ENCODE peak calls at places on chromosomes 16 and 17, in five cellular contexts. One of them, this sample, is unnamed.

GRCh38 chr16:87790278-87791023 is 24.7 kb upstream of the KLHDC4 start:
- DNase-seq in NCI-H2171 treated with DMSO at 0.1 percent for 48 hours: peak; percentile 63
- DNase-seq in NCI-H1436: peak; percentile 50
- DNase-seq in NCI-H345: peak; percentile 42
- DNase-seq in head of caudate nucleus: peak; percentile 54
- DNase-seq in this sample: no peak

GRCh38 chr17:10549108-10549842 is at the start of gene MYH2:
- DNase-seq in NCI-H2171 treated with DMSO at 0.1 percent for 48 hours: no peak
- DNase-seq in NCI-H345: no peak
- DNase-seq in head of caudate nucleus: no peak
- DNase-seq in NCI-H1436: no peak
- DNase-seq in this sample: no peak

GRCh38 chr16:24568392-24568791 is 29.0 kb downstream of the RBBP6 start:
- DNase-seq in NCI-H2171 treated with DMSO at 0.1 percent for 48 hours: peak; percentile 47
- DNase-seq in head of caudate nucleus: no peak
- DNase-seq in NCI-H345: no peak
- DNase-seq in NCI-H1436: no peak
- DNase-seq in this sample: no peak

GRCh38 chr16:52251495-52251894 is 295.4 kb downstream of the TOX3 start:
- DNase-seq in NCI-H1436: no peak
- DNase-seq in head of caudate nucleus: peak; percentile 43
- DNase-seq in NCI-H345: no peak
- DNase-seq in NCI-H2171 treated with DMSO at 0.1 percent for 48 hours: no peak
- DNase-seq in this sample: no peak

GRCh38 chr16:68893710-68894705 is 50.7 kb downstream of the TANGO6 start:
- DNase-seq in head of caudate nucleus: no peak
- DNase-seq in NCI-H2171 treated with DMSO at 0.1 percent for 48 hours: no peak
- DNase-seq in NCI-H345: no peak
- DNase-seq in NCI-H1436: no peak
- DNase-seq in this sample: no peak

GRCh38 chr17:42071810-42072209 is 21.4 kb upstream of the C17orf113 start:
- DNase-seq in NCI-H2171 treated with DMSO at 0.1 percent for 48 hours: no peak
- DNase-seq in head of caudate nucleus: no peak
- DNase-seq in NCI-H345: no peak
- DNase-seq in NCI-H1436: no peak
- DNase-seq in this sample: no peak

GRCh38 chr17:48100160-48100559 is 1.1 kb downstream of the CBX1 start:
- DNase-seq in head of caudate nucleus: no peak
- DNase-seq in NCI-H2171 treated with DMSO at 0.1 percent for 48 hours: no peak
- DNase-seq in NCI-H345: no peak
- DNase-seq in NCI-H1436: no peak
- DNase-seq in this sample: no peak

GRCh38 chr17:71071837-71072236 is 902.5 kb downstream of the KCNJ2 start:
- DNase-seq in head of caudate nucleus: no peak
- DNase-seq in NCI-H345: no peak
- DNase-seq in NCI-H1436: no peak
- DNase-seq in NCI-H2171 treated with DMSO at 0.1 percent for 48 hours: no peak
- DNase-seq in this sample: no peak

GRCh38 chr16:67364610-67365256 is 28.6 kb downstream of the TPPP3 start:
- DNase-seq in NCI-H1436: no peak
- DNase-seq in NCI-H2171 treated with DMSO at 0.1 percent for 48 hours: no peak
- DNase-seq in NCI-H345: no peak
- DNase-seq in head of caudate nucleus: no peak
- DNase-seq in this sample: no peak

GRCh38 chr16:57549730-57550129 is 7.3 kb downstream of the ADGRG5 start:
- DNase-seq in NCI-H345: no peak
- DNase-seq in NCI-H1436: no peak
- DNase-seq in head of caudate nucleus: no peak
- DNase-seq in NCI-H2171 treated with DMSO at 0.1 percent for 48 hours: no peak
- DNase-seq in this sample: no peak

GRCh38 chr16:69610356-69610755 is 44.6 kb downstream of the NFAT5 start:
- DNase-seq in NCI-H345: no peak
- DNase-seq in NCI-H1436: no peak
- DNase-seq in head of caudate nucleus: no peak
- DNase-seq in NCI-H2171 treated with DMSO at 0.1 percent for 48 hours: no peak
- DNase-seq in this sample: no peak

GRCh38 chr16:17277981-17278381 is 192.8 kb downstream of the XYLT1 start:
- DNase-seq in NCI-H2171 treated with DMSO at 0.1 percent for 48 hours: no peak
- DNase-seq in NCI-H345: no peak
- DNase-seq in NCI-H1436: no peak
- DNase-seq in head of caudate nucleus: peak; percentile 71
- DNase-seq in this sample: no peak

This sample was measured in GDM1.